ENCODE peak calls at places on chromosomes 12 and 14, in six cellular contexts. C is fibroblast of mammary gland, P is neural progenitor cell, V is bronchial epithelial cell, Z is LNCaP clone FGC, O is GM10248. E is an unnamed sample.

GRCh38 chr14:73722581-73722980 is 8.4 kb upstream of the PNMA1 start:
- DNase-seq in C (no peak), P (no peak), V (no peak), Z (no peak), O (no peak), E (no peak)

GRCh38 chr12:46135750-46136149 is 133.1 kb downstream of the SLC38A1 start:
- DNase-seq in C (no peak), P (no peak), V (no peak), Z (no peak), O (no peak), E (no peak)

GRCh38 chr14:85471744-85472143 is 58.2 kb upstream of the FLRT2 start:
- DNase-seq in C (peak), P (no peak), V (peak), Z (peak), O (no peak), E (no peak)

GRCh38 chr12:48296586-48297396 is 53.9 kb downstream of the ZNF641 start:
- DNase-seq in C (peak), P (peak), V (peak), Z (peak), O (peak), E (peak)

GRCh38 chr14:38134631-38135030 is 73.1 kb upstream of the SSTR1 start:
- DNase-seq in C (no peak), P (no peak), V (no peak), Z (no peak), O (no peak), E (no peak)

GRCh38 chr12:126915309-126915708 is 1351.7 kb upstream of the TMEM132C start:
- DNase-seq in C (no peak), P (no peak), V (no peak), Z (no peak), O (no peak), E (no peak)

GRCh38 chr12:569091-569676 is 94.1 kb downstream of the NINJ2 start:
- DNase-seq in C (no peak), P (no peak), V (no peak), Z (no peak), O (no peak), E (no peak)

GRCh38 chr14:88535149-88535548 is 19.7 kb downstream of the PTPN21 start:
- DNase-seq in C (no peak), P (peak), V (no peak), Z (no peak), O (no peak), E (no peak)

GRCh38 chr14:90518941-90519256 is 122.1 kb downstream of the CALM1 start:
- DNase-seq in C (peak), P (peak), V (peak), Z (no peak), O (peak), E (no peak)

GRCh38 chr12:64681200-64682052 is 71.1 kb downstream of the RASSF3 start:
- DNase-seq in C (no peak), P (no peak), V (no peak), Z (no peak), O (peak), E (no peak)

GRCh38 chr12:92080390-92081285 is 65.0 kb downstream of the BTG1 start:
- DNase-seq in C (peak), P (no peak), V (peak), Z (no peak), O (no peak), E (no peak)

GRCh38 chr12:3718100-3718499 is 34.8 kb downstream of the CRACR2A start:
- DNase-seq in C (no peak), P (no peak), V (no peak), Z (no peak), O (peak), E (no peak)

GRCh38 chr12:11763760-11764520 is 114.5 kb downstream of the ETV6 start:
- DNase-seq in C (peak), P (no peak), V (no peak), Z (peak), O (no peak), E (no peak)

GRCh38 chr14:52906141-52906601 is 44.7 kb downstream of the FERMT2 start:
- DNase-seq in C (peak), P (no peak), V (peak), Z (no peak), O (no peak), E (no peak)

GRCh38 chr12:82329508-82329907 is 28.7 kb downstream of the CCDC59 start:
- DNase-seq in C (no peak), P (peak), V (no peak), Z (peak), O (no peak), E (no peak)

GRCh38 chr14:83974647-83975163 is 1555.2 kb upstream of the FLRT2 start:
- DNase-seq in C (no peak), P (no peak), V (no peak), Z (no peak), O (no peak), E (no peak)

GRCh38 chr14:59305231-59305630 is 116.8 kb downstream of the DAAM1 start:
- DNase-seq in C (peak), P (no peak), V (no peak), Z (no peak), O (no peak), E (no peak)

GRCh38 chr14:103361868-103362267 is 23.3 kb upstream of the MARK3 start:
- DNase-seq in C (peak), P (no peak), V (peak), Z (no peak), O (no peak), E (no peak)

GRCh38 chr14:61277232-61277631 is 3.9 kb downstream of the TMEM30B start:
- DNase-seq in C (no peak), P (no peak), V (no peak), Z (no peak), O (no peak), E (no peak)

GRCh38 chr14:98182385-98183055 is 1089.5 kb downstream of the BCL11B start:
- DNase-seq in C (no peak), P (no peak), V (peak), Z (no peak), O (no peak), E (no peak)

GRCh38 chr12:54017027-54017788 is 8.4 kb downstream of the HOXC8 start:
- DNase-seq in C (peak), P (peak), V (no peak), Z (no peak), O (no peak), E (no peak)
- TF ChIP-seq CTCF in C (peak), P (no peak), V (no peak), Z (no peak), O (no peak), E (no peak)

DNA sequence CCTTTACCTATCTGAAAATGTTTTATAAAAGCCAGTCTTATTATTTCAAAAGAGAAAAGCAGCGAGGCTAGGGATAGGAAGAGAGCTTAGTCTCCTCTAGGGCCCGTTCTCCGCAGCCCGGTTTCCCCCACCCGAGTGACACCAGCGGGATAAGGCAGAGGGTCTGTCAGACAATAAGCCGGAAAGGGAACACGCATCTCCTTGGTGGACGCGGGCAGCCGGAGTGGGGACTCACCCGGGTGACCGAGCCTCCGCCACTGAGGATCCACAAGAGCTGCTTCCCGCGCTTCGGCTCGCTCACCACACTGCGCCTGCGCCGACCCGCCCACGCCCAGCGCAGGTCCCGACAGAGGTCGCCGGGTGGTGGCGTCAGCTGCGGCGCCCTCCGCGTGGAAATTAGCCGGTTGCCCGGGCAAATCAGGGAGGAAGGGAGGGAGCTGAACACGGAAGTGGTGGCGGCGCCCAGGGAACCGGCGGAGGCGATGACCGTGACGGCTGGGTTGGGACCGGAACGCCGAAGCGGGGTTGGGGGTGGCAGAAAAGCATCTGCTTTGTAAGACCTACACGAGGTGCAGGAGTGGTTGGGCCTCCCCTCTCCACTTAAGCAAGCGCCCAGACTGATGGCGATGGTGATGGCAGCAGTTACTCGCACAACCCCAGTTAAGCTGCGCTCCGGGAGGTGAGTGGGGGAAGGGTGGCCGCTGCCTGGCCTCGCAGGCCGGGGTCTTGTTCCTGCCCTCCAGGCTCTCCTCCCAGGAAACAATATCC is at the start of the genes SOCS4 and WDHD1:
- DNase-seq in C (peak), P (peak), V (peak), Z (peak), O (peak), E (peak)
- TF ChIP-seq CTCF in C (no peak), P (peak), V (no peak), Z (peak), O (peak), E (no peak)

GRCh38 chr12:69630191-69630590 is 19.5 kb upstream of the LRRC10 start:
- DNase-seq in C (peak), P (no peak), V (no peak), Z (no peak), O (no peak), E (no peak)

DNA sequence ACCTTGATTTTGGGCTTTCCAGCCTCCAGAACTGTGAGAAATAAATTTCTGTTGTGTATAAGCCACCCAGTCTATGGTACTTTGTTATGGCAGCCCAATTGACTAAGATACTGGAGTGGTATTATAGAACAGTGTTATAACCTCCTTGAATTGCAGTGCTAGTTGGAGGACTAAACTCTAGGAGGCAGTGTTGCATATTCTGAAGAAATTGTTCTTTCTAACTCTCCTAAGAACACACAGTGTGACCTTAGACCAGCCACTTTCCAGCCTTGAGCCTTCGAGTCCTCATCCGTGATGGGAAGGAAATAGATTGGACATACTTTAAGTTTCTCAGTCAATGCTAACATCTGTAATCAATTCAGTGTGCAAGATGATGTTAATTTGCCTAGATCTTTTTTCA is 22.4 kb upstream of the LRRC10 start:
- DNase-seq in C (peak), P (peak), V (peak), Z (no peak), O (no peak), E (no peak)
- TF ChIP-seq CTCF in C (peak), P (peak), V (peak), Z (peak), O (no peak), E (no peak)

GRCh38 chr12:102513739-102514138 is 33.4 kb upstream of the IGF1 start:
- DNase-seq in C (no peak), P (no peak), V (no peak), Z (no peak), O (no peak), E (no peak)
- TF ChIP-seq CTCF in C (peak), P (peak), V (no peak), Z (no peak), O (no peak), E (no peak)

GRCh38 chr14:81067156-81067555 is 111.7 kb downstream of the TSHR start:
- DNase-seq in C (no peak), P (no peak), V (no peak), Z (no peak), O (no peak), E (no peak)
- TF ChIP-seq CTCF in C (no peak), P (no peak), V (no peak), Z (no peak), O (no peak), E (no peak)

GRCh38 chr12:109598428-109598854 is 24.8 kb downstream of the MVK start:
- DNase-seq in C (no peak), P (no peak), V (no peak), Z (no peak), O (no peak), E (no peak)
- TF ChIP-seq CTCF in C (no peak), P (no peak), V (no peak), Z (no peak), O (no peak), E (no peak)

DNA sequence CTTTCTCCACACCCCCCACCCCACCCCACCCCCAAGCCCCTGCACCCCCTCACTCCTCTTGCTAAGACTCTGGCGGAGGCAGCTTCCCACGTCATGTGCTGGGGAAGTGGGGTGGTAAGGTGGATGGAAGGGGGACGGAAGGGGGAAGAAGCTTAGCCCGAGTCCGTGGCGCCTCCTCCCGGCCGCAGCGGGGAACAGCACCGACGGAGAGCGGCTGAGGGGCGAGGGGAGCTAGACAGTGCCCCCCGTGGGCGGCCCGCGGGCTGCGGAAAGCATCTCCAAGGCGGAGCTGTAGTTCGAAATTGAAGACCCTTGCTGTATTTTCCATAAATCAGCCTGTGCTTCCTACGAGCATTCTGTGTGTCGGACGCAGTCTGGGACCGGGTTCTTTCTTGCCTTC is 608 bp upstream of the GRIN2B start:
- DNase-seq in C (no peak), P (peak), V (no peak), Z (no peak), O (no peak), E (no peak)
- TF ChIP-seq CTCF in C (peak), P (peak), V (peak), Z (no peak), O (no peak), E (no peak)

DNA sequence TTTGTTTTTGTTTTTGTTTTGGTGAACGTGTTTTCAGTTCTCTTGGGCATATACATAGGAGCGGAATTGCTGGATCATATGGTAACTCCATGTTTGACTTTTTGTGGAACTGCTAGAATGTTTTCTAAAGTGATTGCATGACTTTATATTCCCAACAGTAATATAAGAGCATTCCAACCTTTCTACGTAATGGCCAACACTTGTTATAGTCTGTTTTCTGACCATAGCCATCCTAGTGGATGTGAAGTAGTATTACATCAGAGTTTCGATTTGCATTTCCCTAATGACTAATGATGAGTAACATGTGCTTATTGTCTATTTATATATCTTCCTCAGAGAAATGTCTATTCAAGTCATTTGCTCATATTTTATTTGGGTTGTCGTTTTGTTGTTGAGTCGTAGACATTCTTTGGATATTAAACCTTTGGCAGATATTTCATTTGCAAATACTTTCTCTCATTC is 268.7 kb downstream of the AEBP2 start:
- DNase-seq in C (peak), P (no peak), V (peak), Z (no peak), O (no peak), E (no peak)
- TF ChIP-seq CTCF in C (peak), P (peak), V (no peak), Z (no peak), O (no peak), E (peak)

DNA sequence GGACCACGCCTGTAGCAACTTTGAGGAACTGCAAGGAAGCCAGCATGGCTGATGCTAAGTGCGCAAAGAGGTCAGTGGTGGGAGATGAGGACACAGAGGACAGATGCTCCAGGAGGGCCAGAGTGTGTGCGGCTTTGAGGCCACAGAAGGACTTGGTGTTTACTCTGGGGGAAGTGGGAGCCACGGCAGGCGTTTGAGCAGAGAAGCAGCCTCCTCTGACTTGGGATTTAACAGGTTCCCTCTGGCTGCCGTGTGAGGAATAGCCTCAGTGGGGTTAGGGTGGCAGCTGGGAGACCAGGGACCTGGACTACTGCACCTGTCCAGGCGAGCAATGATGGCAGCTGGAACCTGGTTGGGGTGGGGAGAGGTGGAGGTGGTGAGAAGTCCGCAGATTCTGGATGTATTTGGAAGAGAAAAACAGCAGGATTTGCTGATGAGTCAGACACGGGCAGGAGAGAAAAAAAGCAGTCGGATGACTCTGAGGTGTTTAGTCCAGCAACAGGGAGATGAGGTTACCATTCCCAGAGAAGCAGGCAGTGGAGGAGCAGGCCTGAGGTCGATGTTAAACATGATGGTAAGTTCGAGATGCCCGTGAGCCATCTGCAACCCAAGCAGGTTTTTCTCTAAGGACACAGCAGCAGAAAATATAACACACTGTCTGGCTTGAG is 143.5 kb downstream of the SCARB1 start:
- DNase-seq in C (peak), P (no peak), V (peak), Z (peak), O (no peak), E (no peak)
- TF ChIP-seq CTCF in C (peak), P (no peak), V (peak), Z (peak), O (no peak), E (peak)

GRCh38 chr12:53481957-53482586 is 17.2 kb downstream of the MAP3K12 start:
- DNase-seq in C (no peak), P (peak), V (no peak), Z (no peak), O (no peak), E (no peak)
- TF ChIP-seq CTCF in C (peak), P (peak), V (peak), Z (no peak), O (no peak), E (no peak)